ENCODE peak calls at places on chromosome 3, in seven cellular contexts. Z is stomach, D is A549, V is IMR-90, T is suprapubic skin, P is adrenal gland, G is transverse colon. B is an unnamed sample.

GRCh38 chr3:58528629-58529028 is 8.4 kb downstream of the ACOX2 start:
- DNase-seq in Z (peak), D (no peak), V (peak), T (no peak), P (peak), G (peak), B (no peak)

GRCh38 chr3:36494461-36495109 is 114.3 kb downstream of the STAC start:
- DNase-seq in Z (no peak), D (no peak), V (peak), T (no peak), P (no peak), G (peak), B (peak)

GRCh38 chr3:186268616-186269448 is 93.2 kb downstream of the DGKG start:
- DNase-seq in Z (no peak), D (no peak), V (peak), T (no peak), P (no peak), G (no peak), B (peak)

GRCh38 chr3:11807651-11808050 is 39.0 kb downstream of the TAMM41 start:
- DNase-seq in Z (no peak), D (no peak), V (peak), T (no peak), P (no peak), G (no peak), B (no peak)

GRCh38 chr3:158350971-158351370 is 220.0 kb upstream of the MLF1 start:
- DNase-seq in Z (no peak), D (no peak), V (no peak), T (no peak), P (no peak), G (no peak), B (no peak)

GRCh38 chr3:140166908-140167599 is 232.1 kb downstream of the CLSTN2 start:
- DNase-seq in Z (no peak), D (no peak), V (no peak), T (no peak), P (no peak), G (no peak), B (no peak)

GRCh38 chr3:138197058-138197457 is 10.0 kb downstream of the ARMC8 start:
- DNase-seq in Z (no peak), D (no peak), V (peak), T (no peak), P (no peak), G (no peak), B (peak)

GRCh38 chr3:177179281-177180067 is 17.8 kb downstream of the TBL1XR1 start:
- DNase-seq in Z (no peak), D (no peak), V (no peak), T (no peak), P (no peak), G (no peak), B (no peak)

GRCh38 chr3:59946401-59946800 is 896.6 kb upstream of the CFAP20DC start:
- DNase-seq in Z (no peak), D (no peak), V (no peak), T (no peak), P (no peak), G (no peak), B (no peak)

GRCh38 chr3:16606398-16606797 is 1.2 kb upstream of the DAZL start:
- DNase-seq in Z (no peak), D (no peak), V (no peak), T (no peak), P (no peak), G (no peak), B (no peak)

GRCh38 chr3:68249265-68249664 is 594.9 kb upstream of the SUCLG2 start:
- DNase-seq in Z (no peak), D (no peak), V (no peak), T (no peak), P (no peak), G (no peak), B (no peak)

GRCh38 chr3:66642015-66642414 is 141.2 kb upstream of the LRIG1 start:
- DNase-seq in Z (no peak), D (no peak), V (no peak), T (no peak), P (no peak), G (no peak), B (no peak)

GRCh38 chr3:127678611-127679533 is 6.1 kb downstream of the ABTB1 start:
- DNase-seq in Z (peak), D (no peak), V (no peak), T (peak), P (peak), G (no peak), B (peak)

GRCh38 chr3:15148614-15149013 is 49.7 kb upstream of the RBSN start:
- DNase-seq in Z (no peak), D (peak), V (no peak), T (no peak), P (peak), G (no peak), B (peak)

GRCh38 chr3:46496745-46497555 is 826 bp upstream of the RTP3 start:
- DNase-seq in Z (no peak), D (peak), V (peak), T (no peak), P (no peak), G (peak), B (peak)

GRCh38 chr3:105274958-105275357 is 91.8 kb upstream of the ALCAM start:
- DNase-seq in Z (no peak), D (no peak), V (peak), T (no peak), P (no peak), G (no peak), B (no peak)

GRCh38 chr3:187227658-187228258 is 30.5 kb downstream of the RTP1 start:
- DNase-seq in Z (no peak), D (peak), V (peak), T (no peak), P (no peak), G (no peak), B (no peak)

GRCh38 chr3:76497636-76498035 is 542.3 kb upstream of the ROBO2 start:
- DNase-seq in Z (no peak), D (no peak), V (peak), T (no peak), P (no peak), G (no peak), B (no peak)

GRCh38 chr3:12400795-12401194 is 83.5 kb upstream of the TSEN2 start:
- DNase-seq in Z (no peak), D (no peak), V (peak), T (no peak), P (no peak), G (no peak), B (peak)

GRCh38 chr3:122515020-122515468 is 305 bp upstream of the KPNA1 start:
- DNase-seq in Z (no peak), D (no peak), V (no peak), T (no peak), P (no peak), G (no peak), B (no peak)

GRCh38 chr3:39378092-39378491 is 5.1 kb upstream of the SLC25A38 start:
- DNase-seq in Z (peak), D (peak), V (peak), T (no peak), P (peak), G (peak), B (peak)

GRCh38 chr3:121228971-121229370 is 316.8 kb downstream of the POLQ start:
- DNase-seq in Z (no peak), D (no peak), V (no peak), T (no peak), P (no peak), G (no peak), B (peak)

GRCh38 chr3:25915673-25916072 is 125.8 kb downstream of the OXSM start:
- DNase-seq in Z (no peak), D (no peak), V (peak), T (no peak), P (no peak), G (no peak), B (no peak)

GRCh38 chr3:11198495-11198894 is 44.2 kb downstream of the HRH1 start:
- DNase-seq in Z (no peak), D (no peak), V (no peak), T (no peak), P (no peak), G (no peak), B (no peak)

GRCh38 chr3:58487140-58487886 is 4.6 kb upstream of the KCTD6 start:
- DNase-seq in Z (no peak), D (no peak), V (peak), T (no peak), P (peak), G (no peak), B (peak)

GRCh38 chr3:171982829-171983228 is 56.5 kb upstream of the FNDC3B start:
- DNase-seq in Z (no peak), D (no peak), V (peak), T (no peak), P (no peak), G (no peak), B (no peak)

GRCh38 chr3:169264711-169265110 is 398.8 kb downstream of the MECOM start:
- DNase-seq in Z (peak), D (no peak), V (peak), T (no peak), P (peak), G (peak), B (no peak)

DNA sequence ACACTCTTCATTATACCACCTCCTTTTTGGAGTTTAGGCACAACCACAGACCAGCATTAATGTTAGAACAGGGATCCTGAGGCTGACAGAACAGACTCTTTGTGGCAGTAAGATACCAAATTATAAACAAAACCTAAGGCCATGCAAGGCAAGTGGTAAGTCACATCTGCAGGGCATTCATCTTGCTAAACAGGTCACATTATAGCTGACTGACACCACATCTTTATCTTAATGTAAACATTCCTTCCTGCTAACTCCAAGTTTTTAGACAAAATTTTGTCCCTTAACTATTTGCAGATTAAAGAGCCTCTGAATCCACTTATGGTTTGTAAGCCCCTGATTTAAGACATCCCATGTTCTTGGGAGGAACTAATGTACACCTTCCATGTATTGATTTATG is 500.6 kb downstream of the PYDC2 start:
- DNase-seq in Z (no peak), D (no peak), V (no peak), T (no peak), P (no peak), G (no peak), B (no peak)
- TF ChIP-seq CTCF in Z (no peak), D (no peak), V (no peak), T (no peak), P (no peak), G (no peak), B (no peak)

DNA sequence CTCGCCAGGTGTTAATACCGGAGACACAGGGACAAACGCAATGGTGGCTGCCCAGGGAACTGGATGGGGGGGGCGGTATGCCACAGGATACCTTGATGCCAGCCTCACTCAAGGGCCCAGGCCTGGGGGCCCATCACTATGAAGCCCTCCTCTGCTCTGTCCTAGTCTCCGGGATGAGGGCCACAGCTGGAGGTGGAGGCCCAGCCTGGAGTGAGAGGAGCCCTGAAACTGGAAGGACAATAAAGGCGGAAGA is 1.5 kb upstream of the CAMK2N2 start:
- DNase-seq in Z (no peak), D (no peak), V (no peak), T (no peak), P (no peak), G (no peak), B (no peak)
- H3K4me3 ChIP-seq in Z (no peak), D (no peak), V (no peak), T (no peak), P (no peak), G (no peak), B (no peak)

DNA sequence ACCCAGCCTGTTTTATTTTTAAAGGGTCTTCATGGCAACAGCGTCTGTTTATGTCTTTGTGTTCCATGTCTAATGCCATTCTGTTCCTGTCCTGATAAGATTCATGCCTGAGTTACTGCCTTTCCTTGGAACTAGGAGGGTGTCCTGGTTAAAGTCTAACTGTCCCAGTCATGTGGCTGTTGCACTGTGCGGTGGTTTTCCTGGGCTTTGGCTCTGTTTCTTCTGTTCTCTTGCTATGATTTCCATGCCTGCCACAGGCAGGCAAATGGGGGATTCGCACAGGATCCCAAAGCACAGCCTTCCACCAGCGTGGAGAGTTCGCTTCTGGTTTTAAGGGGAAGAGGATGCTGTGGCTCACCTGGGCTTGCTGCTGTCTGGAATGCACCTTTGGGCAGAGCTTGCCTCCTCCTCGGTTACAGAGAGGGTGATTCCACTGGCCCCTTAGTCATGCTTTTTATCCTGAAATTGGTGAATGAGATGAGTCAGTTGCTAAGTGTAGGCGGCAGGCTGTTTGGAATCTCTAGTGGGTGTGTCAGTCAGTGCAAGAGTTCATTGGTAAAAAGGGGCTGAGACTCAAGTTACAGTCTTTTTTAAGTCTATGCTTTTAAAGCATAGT is 86.8 kb downstream of the CCK start:
- DNase-seq in Z (no peak), D (peak), V (peak), T (no peak), P (peak), G (peak), B (no peak)
- TF ChIP-seq POLR2A in Z (no peak), D (no peak), V (no peak), T (no peak), P (no peak), G (no peak), B (no peak)

DNA sequence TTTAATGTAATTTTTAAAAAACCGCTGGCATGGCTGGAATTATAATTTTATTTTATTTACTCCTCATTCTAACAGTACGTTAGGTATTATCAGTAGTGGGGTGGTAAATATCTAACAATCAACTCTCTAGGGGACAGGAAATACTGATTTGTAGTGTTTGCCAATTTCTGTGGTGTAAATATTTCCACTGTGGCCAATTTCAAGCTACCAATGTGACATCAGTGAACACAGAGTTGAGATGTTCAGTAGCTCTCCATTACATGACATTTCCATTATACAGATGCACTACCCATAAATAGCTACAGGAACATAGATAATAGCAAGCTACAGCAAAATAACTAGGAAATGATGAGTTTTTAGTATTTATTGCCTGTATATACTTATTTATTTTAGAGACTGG is 10.0 kb upstream of the ARL8B start:
- DNase-seq in Z (no peak), D (no peak), V (no peak), T (no peak), P (no peak), G (no peak), B (no peak)
- TF ChIP-seq CTCF in Z (no peak), D (no peak), V (no peak), T (no peak), P (no peak), G (no peak), B (no peak)

GRCh38 chr3:195836736-195837135 is 25.0 kb upstream of the MUC4 start:
- DNase-seq in Z (no peak), D (no peak), V (no peak), T (no peak), P (no peak), G (no peak), B (no peak)
- H3K4me3 ChIP-seq in Z (no peak), D (no peak), V (no peak), T (no peak), P (no peak), G (no peak), B (no peak)

GRCh38 chr3:129601713-129602112 is 4.8 kb downstream of the PLXND1 start:
- DNase-seq in Z (no peak), D (no peak), V (no peak), T (no peak), P (no peak), G (no peak), B (no peak)

GRCh38 chr3:129604223-129604941 is 2.1 kb downstream of the PLXND1 start:
- DNase-seq in Z (no peak), D (no peak), V (no peak), T (no peak), P (no peak), G (no peak), B (no peak)

GRCh38 chr3:129602309-129602708 is 4.2 kb downstream of the PLXND1 start:
- DNase-seq in Z (no peak), D (no peak), V (no peak), T (no peak), P (no peak), G (no peak), B (no peak)

GRCh38 chr3:129603561-129603942 is 2.9 kb downstream of the PLXND1 start:
- DNase-seq in Z (no peak), D (no peak), V (no peak), T (no peak), P (no peak), G (no peak), B (no peak)

GRCh38 chr3:129602730-129603560 is 3.5 kb downstream of the PLXND1 start:
- DNase-seq in Z (no peak), D (peak), V (peak), T (peak), P (peak), G (peak), B (peak)
- TF ChIP-seq POLR2A in Z (no peak), D (no peak), V (no peak), T (no peak), P (no peak), G (peak), B (no peak)